ENCODE peak calls at places on chromosomes 3 and 15, in seven cellular contexts. R is astrocyte of the cerebellum, O is neural progenitor cell, Q is tibial nerve, D is B cell, Y is type B pancreatic cell, Z is GM23338. T is an unnamed sample.

GRCh38 chr3:186849392-186849975 is 7.0 kb downstream of the ADIPOQ start:
- DNase-seq in R (no peak), O (peak), Q (no peak), D (peak), Y (no peak), Z (peak), T (no peak)

GRCh38 chr15:89999676-90000174 is 1.4 kb upstream of the ZNF710 start:
- DNase-seq in R (no peak), O (peak), Q (no peak), D (no peak), Y (no peak), Z (peak), T (no peak)

GRCh38 chr15:101051291-101052030 is 132.3 kb downstream of the LRRK1 start:
- DNase-seq in R (no peak), O (no peak), Q (no peak), D (no peak), Y (peak), Z (no peak), T (peak)

GRCh38 chr3:165256554-165256953 is 60.4 kb upstream of the SLITRK3 start:
- DNase-seq in R (no peak), O (no peak), Q (no peak), D (no peak), Y (no peak), Z (no peak), T (no peak)

GRCh38 chr3:139629033-139629432 is 48.7 kb downstream of the NMNAT3 start:
- DNase-seq in R (no peak), O (peak), Q (no peak), D (no peak), Y (no peak), Z (peak), T (no peak)

GRCh38 chr15:36903922-36904479 is 196.3 kb downstream of the MEIS2 start:
- DNase-seq in R (no peak), O (no peak), Q (no peak), D (no peak), Y (no peak), Z (no peak), T (no peak)

GRCh38 chr3:112610121-112610520 is 30.8 kb downstream of the CCDC80 start:
- DNase-seq in R (peak), O (no peak), Q (no peak), D (no peak), Y (no peak), Z (no peak), T (no peak)

GRCh38 chr3:151795276-151795675 is 18.6 kb upstream of the AADAC start:
- DNase-seq in R (peak), O (no peak), Q (no peak), D (no peak), Y (no peak), Z (no peak), T (no peak)

GRCh38 chr3:102741105-102741504 is 306.3 kb downstream of the ZPLD1 start:
- DNase-seq in R (no peak), O (peak), Q (no peak), D (no peak), Y (no peak), Z (peak), T (no peak)

GRCh38 chr3:9405756-9406155 is 8.3 kb downstream of the SETD5 start:
- DNase-seq in R (no peak), O (no peak), Q (no peak), D (no peak), Y (no peak), Z (no peak), T (no peak)

GRCh38 chr15:52093539-52094502 is 18.8 kb downstream of the BCL2L10 start:
- DNase-seq in R (peak), O (no peak), Q (peak), D (no peak), Y (no peak), Z (no peak), T (no peak)

GRCh38 chr3:12449889-12450682 is 34.2 kb upstream of the TSEN2 start:
- DNase-seq in R (no peak), O (no peak), Q (no peak), D (no peak), Y (no peak), Z (no peak), T (no peak)

GRCh38 chr15:78241017-78241416 is 6.7 kb upstream of the ACSBG1 start:
- DNase-seq in R (peak), O (peak), Q (peak), D (peak), Y (peak), Z (peak), T (peak)

GRCh38 chr15:81295466-81296145 is 28.3 kb downstream of the STARD5 start:
- DNase-seq in R (no peak), O (no peak), Q (no peak), D (no peak), Y (no peak), Z (no peak), T (no peak)

GRCh38 chr15:81292516-81293001 is 31.4 kb downstream of the STARD5 start:
- DNase-seq in R (no peak), O (no peak), Q (no peak), D (peak), Y (no peak), Z (no peak), T (no peak)

GRCh38 chr15:81296218-81296617 is 27.7 kb downstream of the STARD5 start:
- DNase-seq in R (no peak), O (no peak), Q (no peak), D (no peak), Y (no peak), Z (no peak), T (no peak)

GRCh38 chr15:81293728-81294500 is 30.0 kb downstream of the STARD5 start:
- DNase-seq in R (no peak), O (no peak), Q (no peak), D (peak), Y (no peak), Z (no peak), T (no peak)

DNA sequence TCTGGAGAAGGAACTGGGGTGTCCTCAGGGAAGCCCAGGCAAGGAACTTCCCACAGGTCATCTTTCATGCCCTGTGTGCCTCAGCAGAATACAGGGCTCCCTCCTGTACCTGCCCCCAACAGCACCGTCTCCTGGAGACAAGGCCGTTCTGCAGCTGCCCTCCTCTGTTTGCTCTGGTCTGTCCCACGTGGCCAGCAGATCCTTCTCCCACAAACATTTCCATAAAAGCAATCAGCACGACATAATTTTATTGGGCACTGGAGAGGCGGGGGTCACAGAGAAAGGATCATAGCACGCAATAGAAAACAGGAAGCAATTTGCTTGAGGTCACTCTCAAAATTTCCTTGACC is 29.5 kb downstream of the STARD5 start:
- DNase-seq in R (no peak), O (no peak), Q (no peak), D (no peak), Y (no peak), Z (peak), T (no peak)
- TF ChIP-seq CTCF in R (no peak), O (peak), Q (no peak), D (no peak), Y (peak), Z (peak), T (no peak)

DNA sequence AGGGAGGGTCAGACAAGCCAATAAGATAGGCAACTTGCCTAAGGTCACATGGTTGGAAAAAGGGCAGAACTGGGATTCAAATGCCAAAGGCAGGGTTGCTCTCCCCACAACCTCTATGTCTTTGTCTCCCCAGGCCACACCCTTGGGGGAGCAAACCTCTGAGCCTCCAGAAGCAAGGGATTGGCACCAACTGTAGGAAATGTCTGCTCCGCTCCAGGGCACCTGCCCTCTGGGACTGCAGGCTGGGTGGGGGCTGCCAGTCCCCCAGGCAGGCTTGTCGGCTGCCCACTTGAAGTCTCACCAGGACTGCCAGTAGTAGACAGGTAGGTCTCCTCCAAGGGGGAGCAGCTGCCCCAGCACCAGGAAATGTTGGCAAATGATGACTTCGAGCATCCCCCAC is 2.0 kb downstream of the FAM3D start:
- DNase-seq in R (no peak), O (no peak), Q (no peak), D (no peak), Y (no peak), Z (no peak), T (no peak)
- TF ChIP-seq CTCF in R (no peak), O (no peak), Q (no peak), D (no peak), Y (no peak), Z (no peak), T (no peak)

DNA sequence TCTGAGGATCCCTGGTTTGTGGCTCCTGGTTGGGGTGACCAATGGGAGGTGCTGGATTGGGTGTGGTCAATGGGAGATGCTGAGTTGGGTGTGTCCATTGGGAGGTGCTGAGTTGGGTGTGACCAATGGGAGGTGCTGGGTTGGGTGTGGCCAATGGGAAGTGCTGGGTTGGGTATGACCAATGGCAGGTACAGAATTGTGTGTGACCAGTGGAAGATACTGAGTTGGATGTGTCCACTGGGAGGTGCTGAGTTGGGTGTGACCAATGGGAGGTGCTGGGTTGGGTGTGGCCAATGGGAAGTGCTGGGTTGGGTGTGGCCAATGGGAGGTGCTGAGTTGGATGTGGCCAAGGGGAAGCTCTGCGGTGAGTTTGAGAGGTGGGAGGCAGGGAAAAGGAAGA is 250.0 kb upstream of the PROK2 start:
- DNase-seq in R (no peak), O (no peak), Q (no peak), D (no peak), Y (no peak), Z (no peak), T (no peak)
- TF ChIP-seq CTCF in R (no peak), O (no peak), Q (no peak), D (no peak), Y (no peak), Z (no peak), T (no peak)

GRCh38 chr15:29925227-29926082 is 103.2 kb upstream of the TJP1 start:
- DNase-seq in R (peak), O (peak), Q (peak), D (no peak), Y (peak), Z (peak), T (peak)
- TF ChIP-seq CTCF in R (peak), O (peak), Q (peak), D (no peak), Y (peak), Z (peak), T (peak)

DNA sequence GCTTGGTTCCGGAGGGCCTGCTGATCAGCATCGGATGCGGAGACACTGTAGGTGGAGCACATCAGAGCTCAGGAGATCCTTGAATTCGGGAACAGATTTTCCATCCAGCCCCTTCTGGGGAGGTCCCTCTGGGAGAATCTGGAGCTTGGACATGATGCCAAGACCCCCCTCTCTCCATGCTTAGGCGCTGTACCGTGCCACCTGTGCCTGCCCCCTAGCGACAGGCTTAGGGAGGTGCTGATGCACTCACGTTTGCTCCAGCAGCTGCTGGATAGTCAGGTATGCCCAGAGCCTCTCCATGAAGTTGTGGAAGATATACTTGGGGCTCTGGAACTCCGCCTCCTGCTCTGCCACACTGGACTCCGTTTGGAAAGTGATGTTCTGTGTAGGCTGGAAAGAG is 9.7 kb downstream of the ITIH4 start:
- DNase-seq in R (no peak), O (peak), Q (no peak), D (peak), Y (no peak), Z (peak), T (no peak)
- TF ChIP-seq CTCF in R (peak), O (peak), Q (peak), D (peak), Y (peak), Z (peak), T (peak)

GRCh38 chr3:32531010-32531647 is 28.5 kb upstream of the CMTM6 start:
- DNase-seq in R (no peak), O (no peak), Q (no peak), D (no peak), Y (no peak), Z (no peak), T (no peak)
- TF ChIP-seq CTCF in R (no peak), O (no peak), Q (no peak), D (no peak), Y (no peak), Z (no peak), T (no peak)

GRCh38 chr15:43441316-43441715 is 51.6 kb downstream of the TP53BP1 start:
- DNase-seq in R (peak), O (no peak), Q (no peak), D (no peak), Y (no peak), Z (no peak), T (no peak)

GRCh38 chr15:43436395-43436794 is 56.6 kb downstream of the TP53BP1 start:
- DNase-seq in R (no peak), O (no peak), Q (no peak), D (no peak), Y (no peak), Z (no peak), T (no peak)

GRCh38 chr15:43446344-43446743 is 46.6 kb downstream of the TP53BP1 start:
- DNase-seq in R (no peak), O (no peak), Q (no peak), D (no peak), Y (no peak), Z (no peak), T (no peak)

GRCh38 chr15:43439268-43439667 is 53.7 kb downstream of the TP53BP1 start:
- DNase-seq in R (no peak), O (no peak), Q (no peak), D (no peak), Y (no peak), Z (peak), T (no peak)

GRCh38 chr15:43440721-43441281 is 52.2 kb downstream of the TP53BP1 start:
- DNase-seq in R (peak), O (peak), Q (peak), D (peak), Y (no peak), Z (peak), T (no peak)
- TF ChIP-seq CTCF in R (peak), O (peak), Q (peak), D (no peak), Y (peak), Z (no peak), T (no peak)

GRCh38 chr15:61996056-61996635 is 64.1 kb downstream of the VPS13C start:
- DNase-seq in R (no peak), O (no peak), Q (no peak), D (no peak), Y (no peak), Z (no peak), T (no peak)
- TF ChIP-seq CTCF in R (no peak), O (no peak), Q (no peak), D (no peak), Y (no peak), Z (no peak), T (no peak)

DNA sequence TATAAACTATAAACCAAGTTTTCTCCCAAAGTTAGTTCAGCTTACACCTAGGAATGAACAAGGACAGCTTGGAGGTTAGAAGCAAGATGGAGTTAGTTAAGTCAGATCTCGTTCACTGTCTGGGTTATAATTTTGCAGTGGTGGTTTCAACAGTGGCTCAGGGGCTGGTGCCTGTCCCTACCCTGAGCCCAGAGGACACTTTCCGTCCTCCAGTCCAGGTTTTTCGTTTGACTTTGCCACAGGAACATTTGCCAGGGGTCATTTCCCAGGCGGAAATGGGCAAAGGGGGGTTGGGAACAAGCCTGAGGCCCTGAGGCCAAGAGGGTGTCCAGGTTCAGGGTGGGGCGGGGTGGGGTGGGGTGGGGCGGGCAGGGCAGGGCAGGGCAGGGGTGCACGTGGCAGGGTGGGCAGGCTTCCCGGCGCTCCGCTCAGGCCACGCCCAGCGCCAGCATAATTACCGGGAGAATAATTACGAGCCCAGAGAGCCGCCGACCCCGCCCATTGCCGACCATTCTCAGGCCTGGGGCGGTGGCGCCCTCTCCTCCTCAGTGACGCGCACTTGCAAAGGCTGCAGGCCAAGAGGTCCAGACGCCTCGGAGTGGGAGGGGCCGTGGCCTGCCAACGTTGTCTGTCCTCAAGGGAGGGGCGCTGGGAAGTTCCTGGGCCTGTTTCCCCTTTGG is 70.4 kb downstream of the KLF13 start:
- DNase-seq in R (no peak), O (peak), Q (peak), D (peak), Y (peak), Z (peak), T (no peak)
- TF ChIP-seq CTCF in R (no peak), O (peak), Q (peak), D (no peak), Y (no peak), Z (no peak), T (no peak)

GRCh38 chr3:72669224-72669623 is 179.0 kb downstream of the SHQ1 start:
- DNase-seq in R (no peak), O (no peak), Q (no peak), D (no peak), Y (no peak), Z (no peak), T (no peak)

GRCh38 chr3:72675243-72675642 is 173.0 kb downstream of the SHQ1 start:
- DNase-seq in R (no peak), O (no peak), Q (no peak), D (no peak), Y (no peak), Z (no peak), T (no peak)

GRCh38 chr3:72678380-72678779 is 169.9 kb downstream of the SHQ1 start:
- DNase-seq in R (no peak), O (no peak), Q (no peak), D (no peak), Y (no peak), Z (no peak), T (no peak)

GRCh38 chr3:72678892-72679291 is 169.4 kb downstream of the SHQ1 start:
- DNase-seq in R (no peak), O (no peak), Q (no peak), D (no peak), Y (no peak), Z (no peak), T (no peak)

DNA sequence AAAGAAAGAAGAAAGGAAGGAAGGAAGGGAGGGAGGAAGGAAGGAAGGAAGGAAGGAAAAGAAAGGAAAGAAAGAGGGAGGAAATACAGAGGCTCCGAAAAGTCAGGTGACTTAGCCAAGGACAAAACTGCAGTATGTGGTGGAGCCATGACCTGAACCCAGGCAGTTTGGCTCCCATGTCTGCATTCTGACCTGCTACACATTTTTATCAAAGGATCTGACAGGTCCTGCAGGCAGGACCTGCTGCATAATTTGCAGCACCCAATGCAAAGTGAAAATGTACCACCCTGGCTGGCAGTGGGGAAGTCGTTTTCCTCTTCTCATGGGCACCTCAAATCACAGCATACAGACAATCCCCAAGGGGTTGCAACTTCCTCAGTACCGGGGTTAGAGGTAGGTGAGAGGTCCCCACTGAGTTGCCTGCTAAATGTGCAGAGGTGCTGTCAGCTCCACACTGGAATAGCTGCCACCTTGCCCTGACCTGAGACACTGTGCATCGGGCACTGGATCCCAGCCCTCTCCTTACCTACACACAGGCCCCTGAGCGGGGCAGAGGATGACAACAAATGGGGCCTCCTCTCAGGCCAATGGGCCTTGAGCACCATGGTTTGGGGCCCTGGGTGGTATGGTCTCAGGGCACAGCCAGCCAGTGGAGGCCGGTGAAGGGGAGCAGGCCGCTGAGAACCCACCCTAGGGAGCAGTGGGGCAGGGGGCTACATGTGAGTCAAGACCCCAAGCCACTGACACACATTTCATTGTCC is 175.1 kb downstream of the SHQ1 start:
- DNase-seq in R (no peak), O (no peak), Q (no peak), D (peak), Y (no peak), Z (no peak), T (no peak)
- TF ChIP-seq CTCF in R (no peak), O (no peak), Q (no peak), D (no peak), Y (no peak), Z (no peak), T (no peak)

T was measured in mesothelial cell of epicardium.